ENCODE peak calls at places on chromosomes 12 and 14, in eight cellular contexts. One of them, this sample, is unnamed. For H3K27me3, the result is how much of the 10 kb centered on the place peaks cover.

GRCh38 chr12:6361834-6362233 is 13.5 kb downstream of the SCNN1A start:
- DNase-seq in suprapubic skin: peak
- DNase-seq in HCT116: no peak
- DNase-seq in transverse colon: peak
- DNase-seq in HepG2: no peak
- DNase-seq in spleen: peak
- DNase-seq in stomach: peak
- DNase-seq in esophagus muscularis mucosa: no peak
- DNase-seq in this sample: no peak

GRCh38 chr12:19744760-19745218 is 305.5 kb downstream of the AEBP2 start:
- DNase-seq in suprapubic skin: no peak
- DNase-seq in HCT116: no peak
- DNase-seq in transverse colon: no peak
- DNase-seq in HepG2: no peak
- DNase-seq in spleen: no peak
- DNase-seq in stomach: no peak
- DNase-seq in esophagus muscularis mucosa: no peak
- DNase-seq in this sample: no peak

GRCh38 chr12:89960011-89960507 is 251.4 kb upstream of the ATP2B1 start:
- DNase-seq in suprapubic skin: no peak
- DNase-seq in HCT116: no peak
- DNase-seq in transverse colon: no peak
- DNase-seq in HepG2: no peak
- DNase-seq in spleen: no peak
- DNase-seq in stomach: no peak
- DNase-seq in esophagus muscularis mucosa: no peak
- DNase-seq in this sample: no peak

GRCh38 chr14:68655021-68655811 is 137.7 kb downstream of the ZFP36L1 start:
- DNase-seq in suprapubic skin: no peak
- DNase-seq in HCT116: no peak
- DNase-seq in transverse colon: no peak
- DNase-seq in HepG2: peak
- DNase-seq in spleen: peak
- DNase-seq in stomach: no peak
- DNase-seq in esophagus muscularis mucosa: no peak
- DNase-seq in this sample: no peak

GRCh38 chr14:52112336-52113018 is 43.6 kb upstream of the NID2 start:
- DNase-seq in suprapubic skin: no peak
- DNase-seq in HCT116: no peak
- DNase-seq in transverse colon: no peak
- DNase-seq in HepG2: no peak
- DNase-seq in spleen: no peak
- DNase-seq in stomach: no peak
- DNase-seq in esophagus muscularis mucosa: no peak
- DNase-seq in this sample: no peak

GRCh38 chr12:109462868-109463692 is 14.0 kb downstream of the KCTD10 start:
- DNase-seq in suprapubic skin: peak
- DNase-seq in HCT116: peak
- DNase-seq in transverse colon: peak
- DNase-seq in HepG2: peak
- DNase-seq in spleen: peak
- DNase-seq in stomach: peak
- DNase-seq in esophagus muscularis mucosa: peak
- DNase-seq in this sample: peak

GRCh38 chr14:22410497-22410896 is 178.5 kb downstream of the DAD1 start:
- DNase-seq in suprapubic skin: no peak
- DNase-seq in HCT116: no peak
- DNase-seq in transverse colon: no peak
- DNase-seq in HepG2: no peak
- DNase-seq in spleen: no peak
- DNase-seq in stomach: no peak
- DNase-seq in esophagus muscularis mucosa: no peak
- DNase-seq in this sample: no peak

GRCh38 chr14:104314251-104314941 is 176.0 kb downstream of the KIF26A start:
- DNase-seq in suprapubic skin: peak
- DNase-seq in HCT116: no peak
- DNase-seq in transverse colon: no peak
- DNase-seq in HepG2: no peak
- DNase-seq in spleen: peak
- DNase-seq in stomach: peak
- DNase-seq in esophagus muscularis mucosa: no peak
- DNase-seq in this sample: no peak

GRCh38 chr12:78146365-78146772 is 315.7 kb downstream of the NAV3 start:
- DNase-seq in suprapubic skin: no peak
- DNase-seq in HCT116: peak
- DNase-seq in transverse colon: no peak
- DNase-seq in HepG2: peak
- DNase-seq in spleen: no peak
- DNase-seq in stomach: no peak
- DNase-seq in esophagus muscularis mucosa: no peak
- DNase-seq in this sample: no peak

GRCh38 chr12:49689236-49689635 is 18.0 kb downstream of the FMNL3 start:
- DNase-seq in suprapubic skin: no peak
- DNase-seq in HCT116: no peak
- DNase-seq in transverse colon: no peak
- DNase-seq in HepG2: no peak
- DNase-seq in spleen: no peak
- DNase-seq in stomach: no peak
- DNase-seq in esophagus muscularis mucosa: no peak
- DNase-seq in this sample: no peak

GRCh38 chr12:66279127-66279712 is 23.1 kb upstream of the HELB start:
- DNase-seq in suprapubic skin: no peak
- DNase-seq in HCT116: peak
- DNase-seq in transverse colon: no peak
- DNase-seq in HepG2: peak
- DNase-seq in spleen: no peak
- DNase-seq in stomach: no peak
- DNase-seq in esophagus muscularis mucosa: no peak
- DNase-seq in this sample: no peak

GRCh38 chr12:54991161-54991991 is 6.8 kb upstream of the TESPA1 start:
- DNase-seq in suprapubic skin: no peak
- DNase-seq in HCT116: no peak
- DNase-seq in transverse colon: no peak
- DNase-seq in HepG2: no peak
- DNase-seq in spleen: no peak
- DNase-seq in stomach: no peak
- DNase-seq in esophagus muscularis mucosa: no peak
- DNase-seq in this sample: no peak

GRCh38 chr12:114166360-114166759 is 200.2 kb upstream of the RBM19 start:
- DNase-seq in suprapubic skin: no peak
- DNase-seq in HCT116: peak
- DNase-seq in transverse colon: no peak
- DNase-seq in HepG2: peak
- DNase-seq in spleen: no peak
- DNase-seq in stomach: no peak
- DNase-seq in esophagus muscularis mucosa: no peak
- DNase-seq in this sample: no peak

GRCh38 chr12:26651566-26652188 is 181.3 kb downstream of the ITPR2 start:
- DNase-seq in suprapubic skin: no peak
- DNase-seq in HCT116: peak
- DNase-seq in transverse colon: peak
- DNase-seq in HepG2: peak
- DNase-seq in spleen: no peak
- DNase-seq in stomach: peak
- DNase-seq in esophagus muscularis mucosa: no peak
- DNase-seq in this sample: peak

GRCh38 chr12:117060236-117060926 is 38.8 kb downstream of the TESC start:
- DNase-seq in suprapubic skin: no peak
- DNase-seq in HCT116: no peak
- DNase-seq in transverse colon: no peak
- DNase-seq in HepG2: no peak
- DNase-seq in spleen: no peak
- DNase-seq in stomach: no peak
- DNase-seq in esophagus muscularis mucosa: no peak
- DNase-seq in this sample: no peak

DNA sequence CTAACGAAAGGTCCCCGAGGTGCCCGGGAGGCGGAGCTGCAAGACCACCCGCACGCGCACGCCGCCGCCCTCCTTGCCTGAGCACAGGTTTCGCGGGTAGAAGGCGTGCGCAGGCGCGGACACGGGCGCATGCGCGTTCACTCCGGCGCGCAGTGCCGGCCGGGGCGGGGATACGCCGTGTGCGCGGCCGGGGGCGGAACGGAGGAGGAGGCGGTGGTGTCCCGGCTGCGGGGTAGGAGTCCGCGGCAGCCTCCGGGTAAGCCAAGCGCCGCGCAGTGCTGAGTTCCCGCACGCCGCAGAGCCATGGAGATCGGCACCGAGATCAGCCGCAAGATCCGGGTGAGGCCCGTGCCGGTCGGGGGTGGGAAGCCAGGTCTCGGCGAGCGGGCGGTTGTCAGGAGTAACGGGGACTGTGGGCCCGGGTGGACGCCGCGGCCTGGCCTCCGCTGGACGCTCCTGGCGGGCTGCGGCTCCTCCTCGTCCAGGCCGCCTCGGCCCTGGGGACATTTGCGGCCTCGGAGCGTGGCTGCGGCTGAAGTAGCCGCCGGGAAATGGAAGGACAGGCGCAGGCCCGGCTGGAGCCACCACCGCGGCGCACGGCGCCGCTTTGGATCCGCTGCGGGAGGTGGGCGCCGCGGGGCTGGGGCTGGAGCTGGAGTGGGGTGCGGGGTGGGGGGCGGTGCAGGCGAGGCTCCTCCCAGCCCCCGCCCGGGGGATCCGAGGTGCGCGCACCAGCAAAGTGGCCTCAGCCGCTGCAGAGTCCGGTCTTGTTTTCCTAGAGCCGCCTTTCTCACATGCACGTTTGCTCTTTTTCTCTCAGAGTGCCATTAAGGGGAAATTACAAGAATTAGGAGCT is at the start of gene ZC3H14:
- DNase-seq in suprapubic skin: peak
- DNase-seq in HCT116: peak
- DNase-seq in transverse colon: peak
- DNase-seq in HepG2: peak
- DNase-seq in spleen: peak
- DNase-seq in stomach: peak
- DNase-seq in esophagus muscularis mucosa: peak
- DNase-seq in this sample: peak
- TF ChIP-seq POLR2AphosphoS5 in suprapubic skin: no peak
- TF ChIP-seq POLR2AphosphoS5 in HCT116: peak
- TF ChIP-seq POLR2AphosphoS5 in transverse colon: peak
- TF ChIP-seq POLR2AphosphoS5 in HepG2: peak
- TF ChIP-seq POLR2AphosphoS5 in spleen: peak
- TF ChIP-seq POLR2AphosphoS5 in stomach: peak
- TF ChIP-seq POLR2AphosphoS5 in esophagus muscularis mucosa: peak
- TF ChIP-seq POLR2AphosphoS5 in this sample: peak

DNA sequence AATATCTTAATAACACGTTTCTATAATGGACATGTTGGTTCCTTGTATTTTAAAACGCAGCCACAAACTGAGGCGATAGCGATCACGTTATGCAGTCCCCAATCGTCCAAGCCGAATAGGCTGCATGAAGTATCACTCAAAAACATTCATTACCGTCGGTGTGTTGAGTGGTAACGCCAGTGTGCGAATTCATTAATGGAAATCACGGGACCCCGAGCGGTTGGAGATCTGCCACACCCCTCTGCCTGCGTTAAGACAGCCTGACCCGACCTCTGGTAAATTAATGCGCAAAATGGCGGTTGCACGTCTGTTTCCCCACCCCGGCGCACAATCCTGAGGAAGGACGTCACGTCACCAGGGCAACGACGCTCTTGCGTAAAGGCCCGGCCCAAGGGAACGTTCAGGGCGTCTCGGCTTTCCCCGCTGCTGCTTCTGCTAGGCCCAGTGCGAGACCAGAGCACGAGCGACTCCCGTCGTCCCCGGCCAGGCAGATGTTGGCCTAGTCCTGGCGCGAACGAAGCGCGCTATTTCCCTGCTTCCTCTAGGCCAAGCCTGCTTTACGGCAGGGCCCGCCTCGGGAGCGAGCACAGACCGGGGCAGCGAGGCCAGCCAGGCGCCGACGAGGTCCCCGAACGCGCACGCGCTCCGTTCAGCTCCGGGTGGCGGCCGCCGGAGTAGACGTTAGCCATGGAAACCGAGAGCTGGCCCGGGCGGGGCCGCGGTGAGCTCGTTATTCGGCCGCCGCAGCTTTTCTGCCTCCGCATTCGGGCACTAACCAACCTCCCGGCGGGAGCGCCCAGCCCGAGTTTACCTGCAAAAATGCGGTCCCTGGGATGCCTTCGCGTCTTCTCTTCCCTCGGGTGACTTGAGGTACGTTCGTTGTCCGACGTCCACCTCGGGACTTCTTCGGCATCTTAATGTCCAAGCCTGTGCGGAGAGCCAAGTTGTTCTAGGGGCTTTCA is at the start of gene PCNX4:
- DNase-seq in suprapubic skin: peak
- DNase-seq in HCT116: peak
- DNase-seq in transverse colon: peak
- DNase-seq in HepG2: peak
- DNase-seq in spleen: peak
- DNase-seq in stomach: peak
- DNase-seq in esophagus muscularis mucosa: peak
- DNase-seq in this sample: peak
- TF ChIP-seq POLR2A in suprapubic skin: peak
- TF ChIP-seq POLR2A in HCT116: peak
- TF ChIP-seq POLR2A in transverse colon: peak
- TF ChIP-seq POLR2A in HepG2: peak
- TF ChIP-seq POLR2A in spleen: peak
- TF ChIP-seq POLR2A in stomach: no peak
- TF ChIP-seq POLR2A in esophagus muscularis mucosa: peak
- TF ChIP-seq POLR2A in this sample: peak

GRCh38 chr12:195191-195590 is 18.8 kb downstream of the SLC6A12 start:
- DNase-seq in suprapubic skin: no peak
- DNase-seq in HCT116: no peak
- DNase-seq in transverse colon: no peak
- DNase-seq in HepG2: no peak
- DNase-seq in spleen: peak
- DNase-seq in stomach: no peak
- DNase-seq in esophagus muscularis mucosa: no peak
- DNase-seq in this sample: no peak
- H3K27me3 ChIP-seq in suprapubic skin: under half
- H3K27me3 ChIP-seq in HCT116: under half
- H3K27me3 ChIP-seq in transverse colon: under half
- H3K27me3 ChIP-seq in HepG2: under half
- H3K27me3 ChIP-seq in spleen: under half
- H3K27me3 ChIP-seq in stomach: under half
- H3K27me3 ChIP-seq in esophagus muscularis mucosa: under half
- H3K27me3 ChIP-seq in this sample: under half

GRCh38 chr14:91395466-91395865 is 22.2 kb downstream of the CCDC88C start:
- DNase-seq in suprapubic skin: no peak
- DNase-seq in HCT116: no peak
- DNase-seq in transverse colon: no peak
- DNase-seq in HepG2: no peak
- DNase-seq in spleen: no peak
- DNase-seq in stomach: no peak
- DNase-seq in esophagus muscularis mucosa: no peak
- DNase-seq in this sample: no peak

GRCh38 chr14:91395998-91396660 is 21.5 kb downstream of the CCDC88C start:
- DNase-seq in suprapubic skin: no peak
- DNase-seq in HCT116: no peak
- DNase-seq in transverse colon: peak
- DNase-seq in HepG2: no peak
- DNase-seq in spleen: no peak
- DNase-seq in stomach: no peak
- DNase-seq in esophagus muscularis mucosa: no peak
- DNase-seq in this sample: peak

GRCh38 chr14:91398192-91398591 is 19.4 kb downstream of the CCDC88C start:
- DNase-seq in suprapubic skin: no peak
- DNase-seq in HCT116: no peak
- DNase-seq in transverse colon: no peak
- DNase-seq in HepG2: no peak
- DNase-seq in spleen: no peak
- DNase-seq in stomach: no peak
- DNase-seq in esophagus muscularis mucosa: no peak
- DNase-seq in this sample: no peak

GRCh38 chr14:91398707-91399106 is 18.9 kb downstream of the CCDC88C start:
- DNase-seq in suprapubic skin: no peak
- DNase-seq in HCT116: no peak
- DNase-seq in transverse colon: no peak
- DNase-seq in HepG2: no peak
- DNase-seq in spleen: peak
- DNase-seq in stomach: no peak
- DNase-seq in esophagus muscularis mucosa: no peak
- DNase-seq in this sample: no peak

GRCh38 chr14:91396959-91397815 is 20.4 kb downstream of the CCDC88C start:
- DNase-seq in suprapubic skin: no peak
- DNase-seq in HCT116: no peak
- DNase-seq in transverse colon: peak
- DNase-seq in HepG2: no peak
- DNase-seq in spleen: peak
- DNase-seq in stomach: peak
- DNase-seq in esophagus muscularis mucosa: no peak
- DNase-seq in this sample: no peak
- TF ChIP-seq POLR2AphosphoS5 in suprapubic skin: no peak
- TF ChIP-seq POLR2AphosphoS5 in HCT116: no peak
- TF ChIP-seq POLR2AphosphoS5 in transverse colon: peak
- TF ChIP-seq POLR2AphosphoS5 in HepG2: no peak
- TF ChIP-seq POLR2AphosphoS5 in spleen: peak
- TF ChIP-seq POLR2AphosphoS5 in stomach: peak
- TF ChIP-seq POLR2AphosphoS5 in esophagus muscularis mucosa: no peak
- TF ChIP-seq POLR2AphosphoS5 in this sample: no peak